ENCODE peak calls at places on chromosomes 3 and 15, in six cellular contexts. J is tibial nerve, M is HCT116, B is endothelial cell of umbilical vein, Y is ovary, X is IMR-90. Q is an unnamed sample.

GRCh38 chr3:63809607-63810006 is 9.5 kb upstream of the C3orf49 start:
- DNase-seq in Y (no peak), B (no peak), J (no peak), X (peak; percentile 47), M (no peak), Q (no peak)

GRCh38 chr15:77409259-77410156 is 10.4 kb downstream of the PEAK1 start:
- DNase-seq in X (no peak), J (no peak), Y (no peak), B (no peak), M (no peak), Q (no peak)

GRCh38 chr15:60390931-60391501 is 6.8 kb downstream of the ANXA2 start:
- DNase-seq in Y (peak; percentile 38), M (peak; percentile 87), J (no peak), X (peak; percentile 83), B (peak; percentile 87), Q (peak; percentile 85)

GRCh38 chr3:143934791-143935190 is 36.8 kb upstream of the DIPK2A start:
- DNase-seq in Y (no peak), X (no peak), B (no peak), M (no peak), J (no peak), Q (no peak)

GRCh38 chr15:100905855-100906254 is 13.3 kb upstream of the LRRK1 start:
- DNase-seq in B (no peak), J (no peak), X (no peak), M (no peak), Y (no peak), Q (peak; percentile 76)

GRCh38 chr15:41291065-41291631 is 41.2 kb downstream of the OIP5 start:
- DNase-seq in J (no peak), M (no peak), B (no peak), Y (no peak), X (no peak), Q (no peak)

GRCh38 chr3:17494117-17494809 is 248.2 kb downstream of the TBC1D5 start:
- DNase-seq in B (no peak), M (no peak), X (no peak), J (no peak), Y (no peak), Q (no peak)

GRCh38 chr3:120129718-120130117 is 35.5 kb upstream of the GSK3B start:
- DNase-seq in B (no peak), X (peak; percentile 57), M (no peak), Y (no peak), J (no peak), Q (no peak)

GRCh38 chr3:146142757-146143156 is 18.2 kb downstream of the PLOD2 start:
- DNase-seq in Y (no peak), M (no peak), J (no peak), B (peak; percentile 46), X (peak; percentile 80), Q (no peak)

GRCh38 chr3:61381745-61382392 is 130.6 kb upstream of the FHIT start:
- DNase-seq in X (peak; percentile 7), Y (no peak), B (peak; percentile 33), M (peak; percentile 48), J (no peak), Q (no peak)

GRCh38 chr15:64596701-64597468 is 136.5 kb downstream of the ZNF609 start:
- DNase-seq in B (peak; percentile 62), J (no peak), M (no peak), X (peak; percentile 45), Y (peak; percentile 27), Q (no peak)

GRCh38 chr15:98604983-98605382 is 43.4 kb upstream of the IGF1R start:
- DNase-seq in M (no peak), J (no peak), B (no peak), Y (no peak), X (no peak), Q (no peak)

GRCh38 chr15:67165653-67166260 is 88.7 kb downstream of the AAGAB start:
- DNase-seq in B (peak; percentile 87), Y (no peak), J (no peak), X (no peak), M (no peak), Q (no peak)

GRCh38 chr15:27851811-27852210 is 247.3 kb downstream of the OCA2 start:
- DNase-seq in B (no peak), X (no peak), Y (no peak), M (no peak), J (no peak), Q (no peak)

GRCh38 chr3:194315088-194315964 is 35.8 kb downstream of the CPN2 start:
- DNase-seq in J (peak; percentile 73), X (peak; percentile 63), B (peak; percentile 84), Y (peak; percentile 92), M (peak; percentile 63), Q (peak; percentile 67)

GRCh38 chr3:184491011-184491576 is 70.5 kb upstream of the EPHB3 start:
- DNase-seq in X (no peak), Y (peak; percentile 37), M (no peak), J (no peak), B (no peak), Q (no peak)

GRCh38 chr15:67914537-67915373 is 74.9 kb upstream of the RNU6-1 start:
- DNase-seq in X (peak; percentile 28), Y (peak; percentile 74), M (no peak), J (peak; percentile 61), B (no peak), Q (no peak)

GRCh38 chr3:73558399-73559075 is 66.2 kb downstream of the PDZRN3 start:
- DNase-seq in X (peak; percentile 72), Y (no peak), B (no peak), J (no peak), M (no peak), Q (no peak)

GRCh38 chr15:68207176-68207935 is 2.2 kb upstream of the CALML4 start:
- DNase-seq in B (no peak), M (no peak), X (no peak), J (no peak), Y (no peak), Q (no peak)

GRCh38 chr3:78801923-78802587 is 965.7 kb downstream of the ROBO1 start:
- DNase-seq in M (no peak), X (peak; percentile 42), Y (no peak), J (no peak), B (no peak), Q (no peak)

GRCh38 chr3:158050461-158050860 is 55.8 kb downstream of the SHOX2 start:
- DNase-seq in Y (no peak), J (no peak), M (no peak), X (no peak), B (no peak), Q (no peak)

GRCh38 chr3:45026957-45027356 is 854 bp downstream of the CLEC3B start:
- DNase-seq in Y (no peak), X (peak; percentile 34), J (peak; percentile 56), B (no peak), M (no peak), Q (peak; percentile 94)

GRCh38 chr15:59332009-59332408 is 40.7 kb downstream of the MYO1E start:
- DNase-seq in Y (no peak), M (no peak), B (no peak), J (no peak), X (no peak), Q (no peak)

GRCh38 chr15:57708047-57708446 is 1.5 kb downstream of the POLR2M start:
- DNase-seq in Y (no peak), M (no peak), J (no peak), B (peak; percentile 74), X (peak; percentile 64), Q (no peak)

GRCh38 chr3:194736896-194737600 is 51.4 kb downstream of the FAM43A start:
- DNase-seq in B (no peak), Y (no peak), M (no peak), J (no peak), X (no peak), Q (no peak)

GRCh38 chr3:177357352-177358084 is 160.2 kb upstream of the TBL1XR1 start:
- DNase-seq in Y (peak; percentile 20), M (peak; percentile 97), X (peak; percentile 89), J (no peak), B (peak; percentile 97), Q (peak; percentile 74)

GRCh38 chr3:20074226-20075063 is 34.2 kb downstream of the KAT2B start:
- DNase-seq in B (no peak), J (no peak), Y (no peak), M (no peak), X (peak; percentile 53), Q (no peak)

GRCh38 chr3:69354948-69355347 is 30.9 kb downstream of the FRMD4B start:
- DNase-seq in B (peak; percentile 79), X (no peak), M (no peak), J (no peak), Y (no peak), Q (no peak)

GRCh38 chr3:69353088-69353478 is 32.8 kb downstream of the FRMD4B start:
- DNase-seq in Y (no peak), X (no peak), B (no peak), J (no peak), M (no peak), Q (no peak)

GRCh38 chr3:69357196-69357595 is 28.7 kb downstream of the FRMD4B start:
- DNase-seq in Y (no peak), M (no peak), B (no peak), X (no peak), J (no peak), Q (no peak)

GRCh38 chr3:69353492-69353891 is 32.4 kb downstream of the FRMD4B start:
- DNase-seq in Y (no peak), X (no peak), B (peak; percentile 98), J (no peak), M (no peak), Q (no peak)

GRCh38 chr3:69352305-69353087 is 33.4 kb downstream of the FRMD4B start:
- DNase-seq in M (no peak), Y (no peak), X (no peak), J (no peak), B (peak; percentile 86), Q (no peak)
- H3K4me3 ChIP-seq in M (no peak overlapping the region), Y (no peak overlapping the region), X (no peak overlapping the region), J (no peak overlapping the region), B (peak overlapping the region; percentile 45), Q (no peak overlapping the region)

DNA sequence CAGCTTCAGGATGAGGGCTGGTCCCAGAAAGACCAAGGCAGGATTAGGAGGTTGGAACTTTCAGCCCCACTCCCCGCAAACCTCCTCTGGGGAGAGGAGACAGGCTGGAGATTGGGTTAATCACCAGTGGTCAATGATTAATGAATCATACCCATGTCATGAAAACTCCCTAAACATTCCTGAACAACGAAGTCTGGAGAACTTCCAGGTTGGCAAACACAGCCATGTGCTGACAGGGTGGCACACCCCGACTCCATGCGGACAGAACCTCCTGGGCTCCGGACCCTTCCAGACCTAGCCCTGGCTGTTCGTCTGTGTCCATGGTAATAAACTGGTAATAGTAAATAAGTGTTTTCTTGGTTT is 151.3 kb downstream of the TJP1 start:
- DNase-seq in Y (no peak), B (peak; percentile 26), X (peak; percentile 61), M (no peak), J (no peak), Q (no peak)
- TF ChIP-seq POLR2A in Y (no peak), B (no peak), X (no peak), M (no peak), J (no peak), Q (no peak)

GRCh38 chr3:135138776-135139175 is 343.7 kb downstream of the EPHB1 start:
- DNase-seq in J (no peak), B (no peak), Y (no peak), M (no peak), X (no peak), Q (no peak)
- TF ChIP-seq CTCF in J (no peak), B (no peak), Y (no peak), M (no peak), X (no peak), Q (no peak)

DNA sequence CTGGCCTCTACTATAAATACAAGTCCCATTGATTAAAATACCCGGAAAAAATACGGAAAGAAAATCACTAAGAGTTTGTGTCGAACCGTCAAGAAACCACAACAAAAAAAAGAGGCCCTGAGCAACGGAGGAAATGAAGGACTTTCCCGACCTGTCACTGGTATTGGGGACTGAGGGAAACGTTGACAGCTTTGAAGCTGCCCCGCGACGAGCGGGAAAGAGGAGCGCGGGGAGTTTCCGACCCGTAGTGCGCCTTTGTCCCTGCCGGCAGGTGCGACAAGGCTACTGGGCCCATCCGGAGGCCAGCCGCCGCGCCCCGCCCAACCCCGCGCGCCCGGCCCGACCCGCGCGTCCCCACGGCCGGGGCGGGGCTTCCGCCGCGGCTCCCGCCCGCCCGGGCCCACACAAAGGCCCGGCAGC is 418 bp downstream of the PBRM1 start:
- DNase-seq in B (peak; percentile 61), Y (no peak), M (peak; percentile 35), J (peak; percentile 45), X (no peak), Q (peak; percentile 53)
- H3K4me3 ChIP-seq in B (peak overlapping the region; percentile 99), Y (peak overlapping the region; percentile 84), M (peak overlapping the region; percentile 94), J (peak overlapping the region; percentile 58), X (peak overlapping the region; percentile 89), Q (peak overlapping the region; percentile 67)

Q was measured in lower leg skin.